ENCODE peak calls at places on chromosomes 16 and 17, in eight cellular contexts. One of them, this sample, is unnamed.

GRCh38 chr16:30844671-30845449 is 49.0 kb downstream of the BCL7C start:
- DNase-seq in cardiac muscle cell: peak; percentile 85
- DNase-seq in lung: peak; percentile 86
- DNase-seq in colonic mucosa: peak; percentile 91
- DNase-seq in heart left ventricle: peak; percentile 84
- DNase-seq in H1: peak; percentile 13
- DNase-seq in CD8-positive, alpha-beta memory T cell: peak; percentile 83
- DNase-seq in mucosa of descending colon: no peak
- DNase-seq in this sample: peak; percentile 93

GRCh38 chr17:8121531-8122390 is 2.1 kb downstream of the HES7 start:
- DNase-seq in cardiac muscle cell: peak; percentile 93
- DNase-seq in lung: no peak
- DNase-seq in colonic mucosa: peak; percentile 65
- DNase-seq in heart left ventricle: peak; percentile 56
- DNase-seq in H1: no peak
- DNase-seq in CD8-positive, alpha-beta memory T cell: peak; percentile 43
- DNase-seq in mucosa of descending colon: peak; percentile 75
- DNase-seq in this sample: peak; percentile 22

GRCh38 chr17:67378444-67379250 is 1.6 kb downstream of the PITPNC1 start:
- DNase-seq in cardiac muscle cell: peak; percentile 90
- DNase-seq in lung: peak; percentile 71
- DNase-seq in colonic mucosa: peak; percentile 72
- DNase-seq in heart left ventricle: peak; percentile 71
- DNase-seq in H1: no peak
- DNase-seq in CD8-positive, alpha-beta memory T cell: peak; percentile 85
- DNase-seq in mucosa of descending colon: peak; percentile 85
- DNase-seq in this sample: peak; percentile 63

GRCh38 chr16:8632675-8633182 is 11.2 kb downstream of the METTL22 start:
- DNase-seq in cardiac muscle cell: no peak
- DNase-seq in lung: peak; percentile 38
- DNase-seq in colonic mucosa: peak; percentile 19
- DNase-seq in heart left ventricle: peak; percentile 30
- DNase-seq in H1: no peak
- DNase-seq in CD8-positive, alpha-beta memory T cell: no peak
- DNase-seq in mucosa of descending colon: no peak
- DNase-seq in this sample: peak; percentile 15

GRCh38 chr17:81365148-81365600 is 30.1 kb upstream of the BAHCC1 start:
- DNase-seq in cardiac muscle cell: peak; percentile 81
- DNase-seq in lung: peak; percentile 77
- DNase-seq in colonic mucosa: peak; percentile 78
- DNase-seq in heart left ventricle: peak; percentile 43
- DNase-seq in H1: no peak
- DNase-seq in CD8-positive, alpha-beta memory T cell: no peak
- DNase-seq in mucosa of descending colon: peak; percentile 78
- DNase-seq in this sample: no peak

GRCh38 chr17:76370261-76370993 is 14.0 kb upstream of the SPHK1 start:
- DNase-seq in cardiac muscle cell: no peak
- DNase-seq in lung: peak; percentile 47
- DNase-seq in colonic mucosa: no peak
- DNase-seq in heart left ventricle: peak; percentile 84
- DNase-seq in H1: no peak
- DNase-seq in CD8-positive, alpha-beta memory T cell: no peak
- DNase-seq in mucosa of descending colon: peak; percentile 53
- DNase-seq in this sample: peak; percentile 65

GRCh38 chr16:48409839-48410610 is 24.8 kb upstream of the SIAH1 start:
- DNase-seq in cardiac muscle cell: no peak
- DNase-seq in lung: peak; percentile 41
- DNase-seq in colonic mucosa: peak; percentile 72
- DNase-seq in heart left ventricle: no peak
- DNase-seq in H1: no peak
- DNase-seq in CD8-positive, alpha-beta memory T cell: no peak
- DNase-seq in mucosa of descending colon: peak; percentile 68
- DNase-seq in this sample: no peak

GRCh38 chr17:80008383-80008840 is 27.3 kb downstream of the TBC1D16 start:
- DNase-seq in cardiac muscle cell: peak; percentile 73
- DNase-seq in lung: peak; percentile 85
- DNase-seq in colonic mucosa: peak; percentile 88
- DNase-seq in heart left ventricle: peak; percentile 71
- DNase-seq in H1: peak; percentile 38
- DNase-seq in CD8-positive, alpha-beta memory T cell: peak; percentile 61
- DNase-seq in mucosa of descending colon: peak; percentile 91
- DNase-seq in this sample: peak; percentile 63

GRCh38 chr17:47906443-47906842 is 10.4 kb downstream of the SP2 start:
- DNase-seq in cardiac muscle cell: no peak
- DNase-seq in lung: no peak
- DNase-seq in colonic mucosa: no peak
- DNase-seq in heart left ventricle: no peak
- DNase-seq in H1: no peak
- DNase-seq in CD8-positive, alpha-beta memory T cell: no peak
- DNase-seq in mucosa of descending colon: no peak
- DNase-seq in this sample: no peak

GRCh38 chr16:88331989-88332920 is 50.5 kb upstream of the ZNF469 start:
- DNase-seq in cardiac muscle cell: no peak
- DNase-seq in lung: no peak
- DNase-seq in colonic mucosa: no peak
- DNase-seq in heart left ventricle: no peak
- DNase-seq in H1: no peak
- DNase-seq in CD8-positive, alpha-beta memory T cell: no peak
- DNase-seq in mucosa of descending colon: no peak
- DNase-seq in this sample: peak; percentile 35

GRCh38 chr17:41974031-41974430 is 7.4 kb downstream of the CNP start:
- DNase-seq in cardiac muscle cell: no peak
- DNase-seq in lung: no peak
- DNase-seq in colonic mucosa: no peak
- DNase-seq in heart left ventricle: no peak
- DNase-seq in H1: no peak
- DNase-seq in CD8-positive, alpha-beta memory T cell: no peak
- DNase-seq in mucosa of descending colon: no peak
- DNase-seq in this sample: no peak

GRCh38 chr16:27237229-27238015 is 31.1 kb downstream of the NSMCE1 start:
- DNase-seq in cardiac muscle cell: no peak
- DNase-seq in lung: no peak
- DNase-seq in colonic mucosa: no peak
- DNase-seq in heart left ventricle: peak; percentile 33
- DNase-seq in H1: no peak
- DNase-seq in CD8-positive, alpha-beta memory T cell: peak; percentile 67
- DNase-seq in mucosa of descending colon: peak; percentile 52
- DNase-seq in this sample: no peak

GRCh38 chr17:66950886-66951604 is 13.5 kb upstream of the CACNG4 start:
- DNase-seq in cardiac muscle cell: no peak
- DNase-seq in lung: no peak
- DNase-seq in colonic mucosa: no peak
- DNase-seq in heart left ventricle: no peak
- DNase-seq in H1: no peak
- DNase-seq in CD8-positive, alpha-beta memory T cell: no peak
- DNase-seq in mucosa of descending colon: no peak
- DNase-seq in this sample: no peak

GRCh38 chr17:44503080-44503842 is at the start of gene GPATCH8:
- DNase-seq in cardiac muscle cell: peak; percentile 97
- DNase-seq in lung: peak; percentile 94
- DNase-seq in colonic mucosa: peak; percentile 95
- DNase-seq in heart left ventricle: peak; percentile 95
- DNase-seq in H1: peak; percentile 88
- DNase-seq in CD8-positive, alpha-beta memory T cell: peak; percentile 95
- DNase-seq in mucosa of descending colon: peak; percentile 98
- DNase-seq in this sample: peak; percentile 85

GRCh38 chr17:8964801-8965393 is 610 bp downstream of the PIK3R5 start:
- DNase-seq in cardiac muscle cell: no peak
- DNase-seq in lung: peak; percentile 46
- DNase-seq in colonic mucosa: peak; percentile 36
- DNase-seq in heart left ventricle: no peak
- DNase-seq in H1: no peak
- DNase-seq in CD8-positive, alpha-beta memory T cell: peak; percentile 51
- DNase-seq in mucosa of descending colon: no peak
- DNase-seq in this sample: no peak

GRCh38 chr17:2656293-2656692 is 55.3 kb downstream of the CLUH start:
- DNase-seq in cardiac muscle cell: no peak
- DNase-seq in lung: no peak
- DNase-seq in colonic mucosa: no peak
- DNase-seq in heart left ventricle: no peak
- DNase-seq in H1: no peak
- DNase-seq in CD8-positive, alpha-beta memory T cell: no peak
- DNase-seq in mucosa of descending colon: no peak
- DNase-seq in this sample: no peak

GRCh38 chr16:75043175-75043937 is 44.5 kb downstream of the ZNRF1 start:
- DNase-seq in cardiac muscle cell: no peak
- DNase-seq in lung: no peak
- DNase-seq in colonic mucosa: no peak
- DNase-seq in heart left ventricle: no peak
- DNase-seq in H1: no peak
- DNase-seq in CD8-positive, alpha-beta memory T cell: no peak
- DNase-seq in mucosa of descending colon: no peak
- DNase-seq in this sample: no peak

GRCh38 chr16:85329059-85329812 is 217.0 kb upstream of the CIBAR2 start:
- DNase-seq in cardiac muscle cell: no peak
- DNase-seq in lung: no peak
- DNase-seq in colonic mucosa: peak; percentile 73
- DNase-seq in heart left ventricle: no peak
- DNase-seq in H1: no peak
- DNase-seq in CD8-positive, alpha-beta memory T cell: no peak
- DNase-seq in mucosa of descending colon: peak; percentile 66
- DNase-seq in this sample: no peak

DNA sequence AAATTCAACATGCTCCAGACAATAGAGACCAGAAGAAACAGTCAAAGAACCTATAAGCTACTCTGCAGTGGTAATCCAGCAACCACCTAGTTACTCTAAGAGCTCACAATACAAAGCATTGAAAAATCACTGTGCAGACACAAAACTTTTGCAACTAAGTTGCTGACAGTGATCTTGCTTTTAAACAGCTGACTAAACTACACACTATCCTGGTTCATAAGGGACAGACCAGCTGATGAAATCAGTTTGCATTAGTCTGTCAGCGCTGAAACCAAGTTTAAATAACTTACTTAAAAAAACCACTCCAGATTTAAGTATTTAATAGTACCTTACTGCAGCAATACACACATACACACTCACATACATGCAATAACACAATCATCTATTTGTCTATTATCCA is 4.6 kb downstream of the VEZF1 start:
- DNase-seq in cardiac muscle cell: no peak
- DNase-seq in lung: no peak
- DNase-seq in colonic mucosa: no peak
- DNase-seq in heart left ventricle: no peak
- DNase-seq in H1: no peak
- DNase-seq in CD8-positive, alpha-beta memory T cell: no peak
- DNase-seq in mucosa of descending colon: no peak
- DNase-seq in this sample: no peak
- H3K4me1 ChIP-seq in cardiac muscle cell: peaks cover 34% of the 10 kb centered on the region
- H3K4me1 ChIP-seq in lung: peaks cover 7% of the 10 kb centered on the region
- H3K4me1 ChIP-seq in colonic mucosa: peaks cover 7% of the 10 kb centered on the region
- H3K4me1 ChIP-seq in heart left ventricle: peaks cover 60% of the 10 kb centered on the region
- H3K4me1 ChIP-seq in H1: no peaks in the 10 kb centered on the region
- H3K4me1 ChIP-seq in CD8-positive, alpha-beta memory T cell: peaks cover 55% of the 10 kb centered on the region
- H3K4me1 ChIP-seq in mucosa of descending colon: peaks cover 29% of the 10 kb centered on the region
- H3K4me1 ChIP-seq in this sample: peaks cover 50% of the 10 kb centered on the region

GRCh38 chr17:28745777-28746473 is 2.1 kb downstream of the TRAF4 start:
- DNase-seq in cardiac muscle cell: no peak
- DNase-seq in lung: peak; percentile 55
- DNase-seq in colonic mucosa: no peak
- DNase-seq in heart left ventricle: no peak
- DNase-seq in H1: no peak
- DNase-seq in CD8-positive, alpha-beta memory T cell: no peak
- DNase-seq in mucosa of descending colon: peak; percentile 72
- DNase-seq in this sample: no peak
- H3K36me3 ChIP-seq in cardiac muscle cell: peaks cover 24% of the 10 kb centered on the region
- H3K36me3 ChIP-seq in lung: peaks cover 14% of the 10 kb centered on the region
- H3K36me3 ChIP-seq in colonic mucosa: peaks cover 11% of the 10 kb centered on the region
- H3K36me3 ChIP-seq in heart left ventricle: no peaks in the 10 kb centered on the region
- H3K36me3 ChIP-seq in H1: peaks cover 31% of the 10 kb centered on the region
- H3K36me3 ChIP-seq in CD8-positive, alpha-beta memory T cell: no peaks in the 10 kb centered on the region
- H3K36me3 ChIP-seq in mucosa of descending colon: no peaks in the 10 kb centered on the region
- H3K36me3 ChIP-seq in this sample: no peaks in the 10 kb centered on the region

GRCh38 chr16:57533366-57533617 is 3.1 kb downstream of the CCDC102A start:
- DNase-seq in cardiac muscle cell: no peak
- DNase-seq in lung: no peak
- DNase-seq in colonic mucosa: no peak
- DNase-seq in heart left ventricle: no peak
- DNase-seq in H1: no peak
- DNase-seq in CD8-positive, alpha-beta memory T cell: no peak
- DNase-seq in mucosa of descending colon: no peak
- DNase-seq in this sample: no peak

GRCh38 chr16:57533618-57534336 is 2.6 kb downstream of the CCDC102A start:
- DNase-seq in cardiac muscle cell: peak; percentile 63
- DNase-seq in lung: no peak
- DNase-seq in colonic mucosa: peak; percentile 38
- DNase-seq in heart left ventricle: peak; percentile 8
- DNase-seq in H1: no peak
- DNase-seq in CD8-positive, alpha-beta memory T cell: peak; percentile 59
- DNase-seq in mucosa of descending colon: no peak
- DNase-seq in this sample: no peak

GRCh38 chr16:57535680-57536305 is 578 bp downstream of the CCDC102A start:
- DNase-seq in cardiac muscle cell: peak; percentile 94
- DNase-seq in lung: peak; percentile 94
- DNase-seq in colonic mucosa: peak; percentile 94
- DNase-seq in heart left ventricle: peak; percentile 97
- DNase-seq in H1: peak; percentile 73
- DNase-seq in CD8-positive, alpha-beta memory T cell: peak; percentile 89
- DNase-seq in mucosa of descending colon: peak; percentile 94
- DNase-seq in this sample: peak; percentile 90

GRCh38 chr16:57534881-57535658 is 1.3 kb downstream of the CCDC102A start:
- DNase-seq in cardiac muscle cell: no peak
- DNase-seq in lung: no peak
- DNase-seq in colonic mucosa: peak; percentile 21
- DNase-seq in heart left ventricle: no peak
- DNase-seq in H1: no peak
- DNase-seq in CD8-positive, alpha-beta memory T cell: peak; percentile 20
- DNase-seq in mucosa of descending colon: no peak
- DNase-seq in this sample: no peak

DNA sequence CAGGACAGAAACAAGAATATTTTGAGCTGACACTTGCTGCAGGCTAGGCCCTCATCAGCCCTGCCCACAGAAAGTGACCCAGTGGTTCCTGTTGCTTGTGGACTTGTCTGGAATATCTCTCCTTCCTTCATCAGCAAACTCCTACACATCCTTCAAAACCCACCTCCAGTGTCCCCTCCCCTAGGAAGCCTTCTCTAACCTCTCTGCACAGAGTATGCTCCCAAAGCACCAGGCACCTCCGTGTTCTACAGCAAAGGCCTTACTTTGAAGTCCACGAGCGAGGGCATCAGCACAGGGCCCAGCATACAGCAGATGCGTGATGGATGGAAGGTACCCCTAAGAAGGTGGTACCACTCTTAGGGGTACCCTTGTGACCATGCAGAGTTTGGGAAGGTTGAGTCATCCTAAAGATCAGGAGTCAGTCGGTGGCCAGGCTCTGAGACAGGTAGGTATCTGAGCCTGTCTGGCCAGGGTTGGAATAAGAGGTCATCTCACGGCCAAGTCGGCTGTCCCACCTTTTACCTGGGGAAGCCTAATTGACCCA is 2.0 kb downstream of the CCDC102A start:
- DNase-seq in cardiac muscle cell: no peak
- DNase-seq in lung: no peak
- DNase-seq in colonic mucosa: peak; percentile 18
- DNase-seq in heart left ventricle: no peak
- DNase-seq in H1: no peak
- DNase-seq in CD8-positive, alpha-beta memory T cell: peak; percentile 15
- DNase-seq in mucosa of descending colon: no peak
- DNase-seq in this sample: no peak
- H3K4me1 ChIP-seq in cardiac muscle cell: peaks cover 23% of the 10 kb centered on the region
- H3K4me1 ChIP-seq in lung: peaks cover 22% of the 10 kb centered on the region
- H3K4me1 ChIP-seq in colonic mucosa: peaks cover 8% of the 10 kb centered on the region
- H3K4me1 ChIP-seq in heart left ventricle: peaks cover 53% of the 10 kb centered on the region
- H3K4me1 ChIP-seq in H1: peaks cover 10% of the 10 kb centered on the region
- H3K4me1 ChIP-seq in CD8-positive, alpha-beta memory T cell: peaks cover 89% of the 10 kb centered on the region
- H3K4me1 ChIP-seq in mucosa of descending colon: peaks cover 13% of the 10 kb centered on the region
- H3K4me1 ChIP-seq in this sample: no peaks in the 10 kb centered on the region

GRCh38 chr17:28344011-28344410 is 8.4 kb downstream of the TNFAIP1 start:
- DNase-seq in cardiac muscle cell: no peak
- DNase-seq in lung: no peak
- DNase-seq in colonic mucosa: no peak
- DNase-seq in heart left ventricle: no peak
- DNase-seq in H1: no peak
- DNase-seq in CD8-positive, alpha-beta memory T cell: no peak
- DNase-seq in mucosa of descending colon: no peak
- DNase-seq in this sample: no peak
- H3K36me3 ChIP-seq in cardiac muscle cell: peaks cover 54% of the 10 kb centered on the region
- H3K36me3 ChIP-seq in lung: peaks cover 72% of the 10 kb centered on the region
- H3K36me3 ChIP-seq in colonic mucosa: peaks cover 18% of the 10 kb centered on the region
- H3K36me3 ChIP-seq in heart left ventricle: peaks cover 4% of the 10 kb centered on the region
- H3K36me3 ChIP-seq in H1: peaks cover 13% of the 10 kb centered on the region
- H3K36me3 ChIP-seq in CD8-positive, alpha-beta memory T cell: peaks cover 38% of the 10 kb centered on the region
- H3K36me3 ChIP-seq in mucosa of descending colon: peaks cover 10% of the 10 kb centered on the region
- H3K36me3 ChIP-seq in this sample: peaks cover 17% of the 10 kb centered on the region

This sample was measured in tibial nerve.